ENCODE peak calls at places on chromosomes 5 and 9, in four cellular contexts. M is fibroblast of lung, J is cardiac muscle cell, X is sigmoid colon. W is an unnamed sample.
A peak's percentile ranks its signal among the peaks of the same experiment; 100 is the strongest.

GRCh38 chr9:94644543-94644942 is 5.2 kb upstream of the FBP1 start:
- DNase-seq in J (no peak), X (no peak), M (no peak), W (no peak)

GRCh38 chr5:107705390-107706014 is 34.8 kb upstream of the EFNA5 start:
- DNase-seq in M (peak; percentile 33), X (no peak), J (no peak), W (no peak)

GRCh38 chr5:17694401-17694800 is 60.1 kb downstream of the TAF11L14 start:
- DNase-seq in X (no peak), M (no peak), J (no peak), W (no peak)

GRCh38 chr9:18255747-18256146 is 218.2 kb upstream of the ADAMTSL1 start:
- DNase-seq in J (no peak), X (no peak), M (no peak), W (no peak)

GRCh38 chr5:59763545-59763944 is 130.0 kb downstream of the PDE4D start:
- DNase-seq in J (peak; percentile 22), M (no peak), X (no peak), W (no peak)

GRCh38 chr5:93192107-93192506 is 388.9 kb downstream of the NR2F1-AS1 start:
- DNase-seq in X (no peak), J (peak; percentile 77), M (peak; percentile 87), W (no peak)

GRCh38 chr9:114372971-114373591 is 14.7 kb downstream of the AKNA start:
- DNase-seq in X (peak; percentile 81), J (peak; percentile 23), M (no peak), W (no peak)

GRCh38 chr5:59799668-59800374 is 93.7 kb downstream of the PDE4D start:
- DNase-seq in J (peak; percentile 73), M (peak; percentile 79), X (no peak), W (peak; percentile 26)

GRCh38 chr5:91207248-91207647 is 175.9 kb downstream of the ARRDC3 start:
- DNase-seq in J (peak; percentile 21), M (no peak), X (no peak), W (no peak)

GRCh38 chr9:113656771-113657670 is 193.5 kb downstream of the RGS3 start:
- DNase-seq in M (no peak), X (peak; percentile 60), J (no peak), W (no peak)

GRCh38 chr9:129156163-129156562 is 21.9 kb downstream of the IER5L start:
- DNase-seq in X (no peak), M (no peak), J (no peak), W (no peak)

GRCh38 chr5:143196601-143197259 is 206.8 kb downstream of the NR3C1 start:
- DNase-seq in X (no peak), J (no peak), M (peak; percentile 27), W (no peak)
- TF ChIP-seq CTCF in X (no peak), J (no peak), M (no peak), W (no peak)

GRCh38 chr5:135203593-135204036 is 169.6 kb upstream of the PITX1 start:
- DNase-seq in J (no peak), X (no peak), M (no peak), W (no peak)

GRCh38 chr5:135206862-135207261 is 172.8 kb upstream of the PITX1 start:
- DNase-seq in J (no peak), M (no peak), X (no peak), W (no peak)

GRCh38 chr5:135205616-135206349 is 171.8 kb upstream of the PITX1 start:
- DNase-seq in J (no peak), X (no peak), M (peak; percentile 67), W (no peak)

GRCh38 chr5:135203019-135203418 is 169.0 kb upstream of the PITX1 start:
- DNase-seq in M (no peak), X (no peak), J (no peak), W (no peak)

GRCh38 chr5:135204151-135204600 is 170.1 kb upstream of the PITX1 start:
- DNase-seq in X (no peak), M (no peak), J (peak; percentile 15), W (no peak)
- TF ChIP-seq CTCF in X (no peak), M (no peak), J (peak; percentile 38), W (peak; percentile 42)

GRCh38 chr9:126146254-126147145 is 180.1 kb upstream of the MVB12B start:
- DNase-seq in M (no peak), X (no peak), J (no peak), W (peak; percentile 42)
- TF ChIP-seq CTCF in M (peak; percentile 27), X (no peak), J (peak; percentile 37), W (peak; percentile 41)

GRCh38 chr5:139241139-139241538 is 43.0 kb upstream of the SIL1 start:
- DNase-seq in J (no peak), X (no peak), M (no peak), W (no peak)

GRCh38 chr5:139248826-139249453 is 44.6 kb upstream of the MATR3 start:
- DNase-seq in J (no peak), M (no peak), X (peak; percentile 8), W (no peak)

GRCh38 chr5:139246394-139246793 is 47.1 kb upstream of the MATR3 start:
- DNase-seq in M (no peak), X (no peak), J (peak; percentile 57), W (no peak)

GRCh38 chr5:139245637-139246335 is 47.6 kb upstream of the SIL1 start:
- DNase-seq in M (no peak), J (no peak), X (no peak), W (no peak)

DNA sequence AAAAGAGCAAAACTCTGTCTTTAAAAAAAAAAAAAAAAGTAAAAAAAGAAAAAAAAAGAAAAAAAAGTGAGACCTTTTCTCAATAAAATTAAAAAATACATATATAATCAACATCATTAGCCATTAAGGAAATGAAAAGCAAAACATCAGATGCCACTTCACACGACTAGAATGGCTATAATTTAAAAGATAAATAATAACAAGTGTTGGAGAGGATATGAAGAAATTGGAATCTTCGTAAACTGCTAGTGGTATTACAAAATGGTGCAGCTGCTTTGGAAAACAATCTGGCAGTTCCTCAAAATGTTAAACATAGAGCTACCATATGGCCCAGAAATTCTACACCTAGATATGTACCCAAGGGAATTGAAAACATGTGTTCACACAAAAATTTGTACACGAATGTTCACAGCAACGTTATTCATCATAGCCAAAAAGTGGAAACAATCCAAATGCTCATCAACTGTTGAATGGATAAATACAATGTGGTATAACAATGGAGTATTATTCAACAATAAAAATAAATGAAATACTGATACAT is 45.3 kb upstream of the SIL1 start:
- DNase-seq in M (peak; percentile 61), J (no peak), X (no peak), W (no peak)
- TF ChIP-seq CTCF in M (no peak), J (no peak), X (no peak), W (no peak)

DNA sequence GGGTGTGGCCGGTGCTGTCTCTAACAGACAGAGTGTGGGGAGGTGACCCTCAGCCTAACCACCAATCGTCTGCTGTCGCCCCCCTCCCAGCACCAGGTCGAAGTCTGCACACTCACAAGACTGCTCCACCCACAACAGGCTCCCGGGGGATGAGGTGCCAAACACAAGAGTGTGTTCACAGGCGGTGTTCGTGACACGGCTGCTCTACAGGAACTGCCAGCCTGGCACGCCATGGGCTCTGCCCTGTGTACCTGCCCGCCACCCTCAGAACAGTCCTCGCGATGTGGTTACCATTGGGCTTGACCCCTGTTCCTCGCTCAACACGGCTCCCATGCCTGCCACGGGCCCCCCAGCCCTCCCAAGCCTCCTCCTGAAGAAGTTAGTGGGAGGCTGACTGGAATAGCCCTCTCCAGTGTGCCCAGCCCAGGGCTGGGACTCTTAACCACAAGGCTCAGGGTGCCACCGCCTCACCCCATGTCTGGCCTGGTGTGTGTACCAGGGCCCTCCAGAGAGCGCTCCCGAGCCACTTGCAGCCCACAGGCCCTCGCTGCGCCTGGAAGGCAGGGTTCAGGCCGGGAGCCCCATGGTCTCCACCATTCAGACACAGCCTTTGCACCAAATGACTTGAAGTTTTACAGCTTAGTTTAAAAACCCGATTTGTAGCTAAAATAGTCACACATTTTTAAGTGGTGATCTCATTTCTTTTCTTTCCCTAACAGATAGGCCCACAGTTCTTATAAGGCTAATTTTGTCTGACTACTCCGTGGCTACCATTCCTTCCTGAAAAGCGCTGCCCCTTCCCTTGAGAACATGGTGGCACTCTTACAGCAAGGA is 102.5 kb downstream of the CAMSAP1 start:
- DNase-seq in M (peak; percentile 8), X (no peak), J (no peak), W (no peak)
- TF ChIP-seq CTCF in M (no peak), X (no peak), J (no peak), W (no peak)

DNA sequence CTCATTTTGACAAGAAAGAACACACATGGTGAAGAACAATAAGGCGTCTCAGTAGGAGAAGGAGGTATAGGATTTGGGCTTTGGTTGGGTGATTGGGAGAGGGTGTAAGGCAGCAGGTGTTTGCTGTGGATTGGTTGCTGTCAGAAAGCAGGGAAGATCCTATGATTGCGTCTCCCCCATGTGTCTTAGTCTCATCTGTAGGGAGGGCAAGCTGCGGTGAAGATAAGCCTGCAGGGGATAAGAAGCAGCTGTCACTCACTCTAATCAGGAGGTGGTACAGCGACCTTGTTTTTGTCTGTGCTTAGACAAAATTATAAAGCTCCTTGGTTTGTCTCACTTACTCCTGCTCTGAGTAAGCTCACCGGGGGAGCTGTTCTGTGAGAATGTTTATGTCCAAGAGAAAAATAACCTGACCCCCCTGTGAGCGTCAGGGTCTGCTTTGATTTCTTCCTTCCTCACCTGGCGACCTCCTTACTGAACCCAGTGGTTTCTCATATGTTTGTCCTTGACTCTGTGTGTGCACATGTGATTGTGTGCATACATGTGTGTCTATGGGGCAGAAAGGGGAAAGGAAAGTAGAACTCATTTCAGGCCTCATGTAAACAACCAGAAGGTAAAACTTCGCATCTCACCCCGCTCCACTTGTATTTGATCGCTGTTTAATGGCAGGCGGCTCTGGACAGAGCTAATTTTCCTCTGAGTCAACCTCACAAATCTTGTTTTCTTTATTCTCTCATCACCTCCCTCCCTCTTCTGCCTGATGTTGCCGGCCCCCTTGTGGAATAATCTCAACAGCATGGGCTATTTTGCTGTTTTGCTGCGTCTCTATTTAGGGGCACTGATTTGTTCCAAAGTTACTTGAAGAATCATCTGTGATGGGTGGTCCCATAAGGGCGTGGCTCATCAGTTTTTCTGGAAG is 105.6 kb downstream of the TENT4A start:
- DNase-seq in M (no peak), J (no peak), X (no peak), W (no peak)
- TF ChIP-seq CTCF in M (no peak), J (no peak), X (no peak), W (no peak)

DNA sequence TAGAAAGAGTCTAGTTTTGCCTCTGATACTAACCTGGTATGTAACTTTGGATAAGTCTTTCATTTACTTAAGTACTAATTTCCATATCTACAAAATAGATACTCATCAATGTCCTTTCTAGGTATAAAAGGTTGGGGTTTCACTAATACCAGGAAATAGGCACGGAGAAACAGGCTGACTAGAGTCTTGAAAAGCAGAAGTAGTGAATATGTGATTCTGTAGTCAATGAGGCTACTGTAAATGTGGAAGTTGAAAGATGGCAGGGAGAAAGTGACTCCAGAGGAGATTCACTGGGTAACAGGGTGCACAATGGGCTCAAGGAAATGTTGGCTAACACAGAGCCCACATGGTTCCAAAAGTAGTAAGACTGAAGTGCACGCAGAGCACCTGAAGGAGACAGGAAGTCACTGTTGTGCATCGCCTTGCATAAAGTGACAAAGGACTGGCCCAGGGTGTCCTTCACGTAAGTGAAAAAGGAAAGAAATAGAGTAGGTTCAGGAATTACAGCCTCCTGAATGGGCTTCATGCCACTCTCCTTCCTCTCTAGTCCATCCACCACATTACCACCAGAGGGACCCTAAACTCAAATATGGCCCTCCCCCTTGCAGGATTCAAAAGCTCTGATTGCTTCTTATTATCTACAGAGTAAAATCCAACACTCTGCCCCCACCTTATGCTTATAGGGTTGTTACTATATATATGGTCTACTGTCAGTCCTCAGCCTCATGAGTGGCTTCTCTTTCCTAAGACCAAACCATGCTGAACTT is 288.0 kb upstream of the SMARCA2 start:
- DNase-seq in X (no peak), J (no peak), M (no peak), W (no peak)
- TF ChIP-seq CTCF in X (no peak), J (no peak), M (no peak), W (peak; percentile 9)